ENCODE peak calls at places on chromosomes 1 and 21, in five cellular contexts. M is ureter, B is iPS DF 19.7, K is progenitor cell of endocrine pancreas, A is EL. J is an unnamed sample.

GRCh38 chr1:201362906-201363305 is 14.6 kb downstream of the TNNT2 start:
- DNase-seq in M (no peak), B (no peak), K (no peak), A (no peak), J (no peak)

GRCh38 chr1:2178875-2179274 is 15.7 kb downstream of the FAAP20 start:
- DNase-seq in M (no peak), B (no peak), K (no peak), A (no peak), J (no peak)

GRCh38 chr1:25773441-25774125 is 26.4 kb upstream of the SELENON start:
- DNase-seq in M (no peak), B (no peak), K (peak), A (peak), J (no peak)

GRCh38 chr1:115293006-115293405 is 45.0 kb downstream of the NGF start:
- DNase-seq in M (no peak), B (no peak), K (no peak), A (no peak), J (no peak)

GRCh38 chr1:204480515-204480914 is 14.1 kb downstream of the PIK3C2B start:
- DNase-seq in M (no peak), B (no peak), K (no peak), A (no peak), J (no peak)

GRCh38 chr1:44603718-44604117 is 70.6 kb downstream of the TMEM53 start:
- DNase-seq in M (no peak), B (no peak), K (no peak), A (no peak), J (no peak)

GRCh38 chr1:181179279-181179979 is 90.9 kb downstream of the IER5 start:
- DNase-seq in M (peak), B (no peak), K (no peak), A (no peak), J (no peak)

GRCh38 chr1:48082271-48082925 is 85.2 kb upstream of the TRABD2B start:
- DNase-seq in M (peak), B (no peak), K (no peak), A (no peak), J (no peak)

GRCh38 chr1:119782541-119783338 is 14.0 kb upstream of the HMGCS2 start:
- DNase-seq in M (no peak), B (no peak), K (no peak), A (no peak), J (no peak)

GRCh38 chr1:183957216-183957830 is 80.2 kb downstream of the COLGALT2 start:
- DNase-seq in M (no peak), B (no peak), K (no peak), A (no peak), J (no peak)

GRCh38 chr21:26801524-26801923 is 43.7 kb downstream of the ADAMTS1 start:
- DNase-seq in M (no peak), B (no peak), K (no peak), A (peak), J (no peak)

J was measured in GM18507.